ENCODE peak calls at places on chromosomes 13 and 19, in four cellular contexts. F is A549, G is Peyer's patch, A is pancreas. B is an unnamed sample.
A peak's percentile ranks its signal among the peaks of the same experiment; 100 is the strongest.

GRCh38 chr13:106496072-106496997 is 39.1 kb downstream of the EFNB2 start:
- DNase-seq in F (no peak), G (no peak), A (no peak), B (no peak)

GRCh38 chr13:50408068-50408467 is 392.8 kb downstream of the KCNRG start:
- DNase-seq in F (no peak), G (no peak), A (no peak), B (no peak)

GRCh38 chr13:96346846-96347367 is 257.0 kb downstream of the HS6ST3 start:
- DNase-seq in F (no peak), G (no peak), A (no peak), B (no peak)

GRCh38 chr19:38303517-38304351 is at the start of gene C19orf33:
- DNase-seq in F (peak; percentile 98), G (no peak), A (no peak), B (no peak)

GRCh38 chr13:53015044-53015443 is 13.6 kb upstream of the OLFM4 start:
- DNase-seq in F (no peak), G (no peak), A (no peak), B (no peak)

GRCh38 chr19:23262892-23263291 is 12.7 kb upstream of the ZNF724 start:
- DNase-seq in F (no peak), G (no peak), A (no peak), B (no peak)

GRCh38 chr13:79995334-79995733 is 345.6 kb downstream of the SPRY2 start:
- DNase-seq in F (no peak), G (no peak), A (no peak), B (no peak)

GRCh38 chr13:40470665-40471064 is 195.8 kb downstream of the FOXO1 start:
- DNase-seq in F (no peak), G (no peak), A (no peak), B (no peak)

GRCh38 chr13:23622991-23623390 is 52.8 kb downstream of the TNFRSF19 start:
- DNase-seq in F (no peak), G (no peak), A (no peak), B (no peak)

GRCh38 chr13:82615043-82615442 is 1267.2 kb downstream of the SLITRK1 start:
- DNase-seq in F (no peak), G (no peak), A (no peak), B (no peak)

GRCh38 chr13:41365636-41366035 is 54.6 kb downstream of the NAA16 start:
- DNase-seq in F (no peak), G (no peak), A (no peak), B (no peak)

GRCh38 chr13:74187564-74187963 is 53.4 kb upstream of the KLF12 start:
- DNase-seq in F (peak; percentile 79), G (no peak), A (no peak), B (no peak)

GRCh38 chr13:66477816-66478215 is 752.3 kb downstream of the PCDH9 start:
- DNase-seq in F (no peak), G (no peak), A (no peak), B (no peak)

GRCh38 chr19:15672580-15673175 is at the start of gene CYP4F12:
- DNase-seq in F (peak; percentile 84), G (peak; percentile 38), A (peak; percentile 57), B (no peak)

GRCh38 chr13:26914624-26915023 is 154.0 kb upstream of the GPR12 start:
- DNase-seq in F (no peak), G (no peak), A (no peak), B (no peak)

GRCh38 chr13:74555291-74556001 is 421.2 kb upstream of the KLF12 start:
- DNase-seq in F (no peak), G (no peak), A (no peak), B (no peak)

GRCh38 chr19:1315470-1316166 is 29.9 kb downstream of the EFNA2 start:
- DNase-seq in F (peak; percentile 52), G (peak; percentile 34), A (peak; percentile 60), B (no peak)

GRCh38 chr19:29658221-29658991 is 6.9 kb upstream of the PLEKHF1 start:
- DNase-seq in F (no peak), G (no peak), A (no peak), B (no peak)

GRCh38 chr13:107870400-107870799 is 344.9 kb downstream of the LIG4 start:
- DNase-seq in F (no peak), G (no peak), A (no peak), B (no peak)

GRCh38 chr13:57716295-57716694 is 84.8 kb downstream of the PCDH17 start:
- DNase-seq in F (no peak), G (no peak), A (no peak), B (no peak)
- TF ChIP-seq CTCF in F (no peak), G (no peak), A (no peak), B (no peak)

DNA sequence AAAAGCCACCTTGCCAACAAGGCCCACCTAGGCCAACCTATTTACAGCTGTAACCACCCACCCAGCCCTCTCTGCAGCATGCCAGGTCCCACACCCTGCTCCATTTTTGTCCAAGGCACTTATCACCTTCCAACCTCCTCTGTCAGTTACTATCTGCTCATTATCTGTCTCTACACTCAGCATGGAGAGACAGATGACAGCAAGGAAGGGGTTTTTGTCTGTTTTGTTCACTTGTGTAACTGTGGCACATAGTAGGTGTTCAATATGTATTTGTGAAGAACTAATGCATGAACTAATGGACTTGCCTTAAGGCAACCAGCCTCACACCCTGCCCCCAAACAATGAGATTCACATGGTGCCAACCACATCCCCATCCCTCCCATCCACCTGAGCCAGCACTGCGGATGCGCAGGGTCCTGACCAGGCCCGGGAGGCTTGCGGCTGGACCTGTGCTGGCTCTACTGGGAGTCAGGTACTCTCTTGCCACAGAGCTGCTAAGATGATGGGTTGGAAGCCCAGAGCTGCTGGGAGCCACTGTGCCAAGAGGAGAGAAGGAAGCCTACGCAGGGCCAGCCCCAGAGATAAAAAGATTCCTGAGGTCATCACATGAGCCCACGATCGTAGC is 17.2 kb downstream of the DEDD2 start:
- DNase-seq in F (no peak), G (no peak), A (no peak), B (peak; percentile 34)
- TF ChIP-seq CTCF in F (no peak), G (no peak), A (no peak), B (peak; percentile 4)

GRCh38 chr13:100721885-100722512 is 47.4 kb upstream of the TMTC4 start:
- DNase-seq in F (peak; percentile 31), G (peak; percentile 39), A (peak; percentile 27), B (peak; percentile 35)

GRCh38 chr13:100725472-100725871 is 50.9 kb upstream of the TMTC4 start:
- DNase-seq in F (no peak), G (no peak), A (no peak), B (no peak)

GRCh38 chr13:100724568-100724967 is 50.0 kb upstream of the TMTC4 start:
- DNase-seq in F (no peak), G (no peak), A (no peak), B (no peak)

GRCh38 chr13:100728201-100728600 is 53.6 kb upstream of the TMTC4 start:
- DNase-seq in F (no peak), G (no peak), A (no peak), B (no peak)

DNA sequence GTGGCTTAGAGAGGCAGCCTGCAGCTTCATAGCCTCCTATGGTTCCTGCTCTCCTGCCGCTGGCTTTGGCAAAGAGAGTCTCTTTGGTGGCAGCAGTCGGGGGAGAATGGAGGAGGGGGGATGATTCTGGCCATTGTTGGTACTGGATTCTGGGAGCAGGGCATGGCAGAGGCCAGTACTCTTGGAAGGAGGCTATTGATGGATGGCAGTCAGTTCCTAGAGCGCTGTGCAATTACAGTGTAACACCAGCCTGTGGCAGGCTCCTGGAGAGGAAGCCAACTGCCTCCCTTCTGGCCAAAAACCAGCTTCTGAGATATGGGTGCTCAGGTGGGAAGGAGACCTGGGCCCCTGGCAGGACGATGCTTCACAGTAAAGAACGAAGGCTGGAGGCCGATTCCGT is 47.9 kb upstream of the TMTC4 start:
- DNase-seq in F (peak; percentile 1), G (no peak), A (no peak), B (no peak)
- TF ChIP-seq CTCF in F (no peak), G (no peak), A (no peak), B (no peak)

GRCh38 chr19:8213827-8214672 is 4.9 kb downstream of the CERS4 start:
- DNase-seq in F (no peak), G (no peak), A (no peak), B (no peak)
- TF ChIP-seq CTCF in F (no peak), G (no peak), A (no peak), B (no peak)

GRCh38 chr13:102346769-102347168 is 55.1 kb downstream of the FGF14 start:
- DNase-seq in F (no peak), G (no peak), A (no peak), B (no peak)

GRCh38 chr13:102344410-102344809 is 57.4 kb downstream of the FGF14 start:
- DNase-seq in F (no peak), G (no peak), A (no peak), B (no peak)

GRCh38 chr13:102351486-102351885 is 50.4 kb downstream of the FGF14 start:
- DNase-seq in F (no peak), G (no peak), A (no peak), B (no peak)

GRCh38 chr13:102347490-102347889 is 54.4 kb downstream of the FGF14 start:
- DNase-seq in F (no peak), G (no peak), A (no peak), B (no peak)
- TF ChIP-seq CTCF in F (no peak), G (no peak), A (no peak), B (no peak)

GRCh38 chr19:46698395-46699321 is 18.3 kb downstream of the PRKD2 start:
- DNase-seq in F (no peak), G (no peak), A (no peak), B (no peak)
- TF ChIP-seq CTCF in F (no peak), G (no peak), A (no peak), B (no peak)